ENCODE peak calls at places on chromosomes 11 and 22, in ten cellular contexts. One of them, this sample, is unnamed.

GRCh38 chr11:65078151-65078550 is 5.7 kb downstream of the CDCA5 start:
- DNase-seq in esophagus squamous epithelium: no peak
- DNase-seq in glutamatergic neuron: peak
- DNase-seq in A549: peak
- DNase-seq in HFFc6: peak
- DNase-seq in psoas muscle: no peak
- DNase-seq in dorsolateral prefrontal cortex: no peak
- DNase-seq in astrocyte of the spinal cord: peak
- DNase-seq in ovary: no peak
- DNase-seq in bronchial epithelial cell: peak
- DNase-seq in this sample: peak

GRCh38 chr22:39545310-39546063 is 12.9 kb upstream of the RPS19BP1 start:
- DNase-seq in HFFc6: no peak
- DNase-seq in astrocyte of the spinal cord: peak
- DNase-seq in esophagus squamous epithelium: no peak
- DNase-seq in ovary: peak
- DNase-seq in dorsolateral prefrontal cortex: no peak
- DNase-seq in glutamatergic neuron: no peak
- DNase-seq in A549: no peak
- DNase-seq in psoas muscle: peak
- DNase-seq in bronchial epithelial cell: no peak
- DNase-seq in this sample: peak

GRCh38 chr22:20974336-20974955 is 7.4 kb downstream of the AIFM3 start:
- DNase-seq in glutamatergic neuron: no peak
- DNase-seq in A549: no peak
- DNase-seq in bronchial epithelial cell: no peak
- DNase-seq in HFFc6: no peak
- DNase-seq in psoas muscle: no peak
- DNase-seq in astrocyte of the spinal cord: no peak
- DNase-seq in esophagus squamous epithelium: no peak
- DNase-seq in dorsolateral prefrontal cortex: no peak
- DNase-seq in ovary: no peak
- DNase-seq in this sample: no peak

GRCh38 chr22:46972901-46973831 is 210.7 kb downstream of the TBC1D22A start:
- DNase-seq in esophagus squamous epithelium: no peak
- DNase-seq in dorsolateral prefrontal cortex: no peak
- DNase-seq in astrocyte of the spinal cord: no peak
- DNase-seq in bronchial epithelial cell: no peak
- DNase-seq in ovary: no peak
- DNase-seq in A549: no peak
- DNase-seq in glutamatergic neuron: no peak
- DNase-seq in psoas muscle: peak
- DNase-seq in HFFc6: no peak
- DNase-seq in this sample: no peak

GRCh38 chr11:110716361-110716760 is 4.1 kb upstream of the ARHGAP20 start:
- DNase-seq in astrocyte of the spinal cord: peak
- DNase-seq in A549: no peak
- DNase-seq in HFFc6: peak
- DNase-seq in bronchial epithelial cell: peak
- DNase-seq in glutamatergic neuron: no peak
- DNase-seq in dorsolateral prefrontal cortex: no peak
- DNase-seq in esophagus squamous epithelium: no peak
- DNase-seq in psoas muscle: no peak
- DNase-seq in ovary: no peak
- DNase-seq in this sample: no peak

GRCh38 chr11:114953039-114953438 is 274.7 kb downstream of the NXPE2 start:
- DNase-seq in glutamatergic neuron: no peak
- DNase-seq in astrocyte of the spinal cord: no peak
- DNase-seq in HFFc6: no peak
- DNase-seq in dorsolateral prefrontal cortex: no peak
- DNase-seq in A549: no peak
- DNase-seq in ovary: no peak
- DNase-seq in psoas muscle: no peak
- DNase-seq in esophagus squamous epithelium: no peak
- DNase-seq in bronchial epithelial cell: no peak
- DNase-seq in this sample: no peak

GRCh38 chr11:62449451-62449851 is 30.6 kb downstream of the SCGB1A1 start:
- DNase-seq in bronchial epithelial cell: peak
- DNase-seq in A549: peak
- DNase-seq in glutamatergic neuron: no peak
- DNase-seq in HFFc6: no peak
- DNase-seq in esophagus squamous epithelium: no peak
- DNase-seq in astrocyte of the spinal cord: no peak
- DNase-seq in dorsolateral prefrontal cortex: no peak
- DNase-seq in psoas muscle: no peak
- DNase-seq in ovary: no peak
- DNase-seq in this sample: no peak

GRCh38 chr11:28939381-28939780 is 831.2 kb downstream of the METTL15 start:
- DNase-seq in A549: no peak
- DNase-seq in dorsolateral prefrontal cortex: no peak
- DNase-seq in ovary: no peak
- DNase-seq in astrocyte of the spinal cord: no peak
- DNase-seq in psoas muscle: no peak
- DNase-seq in esophagus squamous epithelium: no peak
- DNase-seq in bronchial epithelial cell: no peak
- DNase-seq in glutamatergic neuron: no peak
- DNase-seq in HFFc6: no peak
- DNase-seq in this sample: no peak

GRCh38 chr11:111776398-111777093 is 10.4 kb upstream of the PPP2R1B start:
- DNase-seq in psoas muscle: no peak
- DNase-seq in astrocyte of the spinal cord: no peak
- DNase-seq in HFFc6: no peak
- DNase-seq in ovary: no peak
- DNase-seq in esophagus squamous epithelium: no peak
- DNase-seq in A549: no peak
- DNase-seq in dorsolateral prefrontal cortex: no peak
- DNase-seq in glutamatergic neuron: no peak
- DNase-seq in bronchial epithelial cell: no peak
- DNase-seq in this sample: no peak

GRCh38 chr11:111775024-111775710 is 9.0 kb upstream of the PPP2R1B start:
- DNase-seq in A549: no peak
- DNase-seq in bronchial epithelial cell: no peak
- DNase-seq in astrocyte of the spinal cord: peak
- DNase-seq in ovary: no peak
- DNase-seq in HFFc6: no peak
- DNase-seq in esophagus squamous epithelium: no peak
- DNase-seq in psoas muscle: no peak
- DNase-seq in glutamatergic neuron: no peak
- DNase-seq in dorsolateral prefrontal cortex: no peak
- DNase-seq in this sample: no peak

GRCh38 chr11:111779118-111779517 is 12.9 kb upstream of the PPP2R1B start:
- DNase-seq in astrocyte of the spinal cord: no peak
- DNase-seq in esophagus squamous epithelium: no peak
- DNase-seq in A549: no peak
- DNase-seq in ovary: no peak
- DNase-seq in bronchial epithelial cell: no peak
- DNase-seq in glutamatergic neuron: no peak
- DNase-seq in psoas muscle: no peak
- DNase-seq in HFFc6: no peak
- DNase-seq in dorsolateral prefrontal cortex: no peak
- DNase-seq in this sample: no peak

GRCh38 chr11:111778047-111778558 is 11.9 kb upstream of the PPP2R1B start:
- DNase-seq in ovary: no peak
- DNase-seq in A549: no peak
- DNase-seq in dorsolateral prefrontal cortex: no peak
- DNase-seq in HFFc6: no peak
- DNase-seq in bronchial epithelial cell: no peak
- DNase-seq in glutamatergic neuron: no peak
- DNase-seq in astrocyte of the spinal cord: no peak
- DNase-seq in esophagus squamous epithelium: no peak
- DNase-seq in psoas muscle: no peak
- DNase-seq in this sample: no peak

DNA sequence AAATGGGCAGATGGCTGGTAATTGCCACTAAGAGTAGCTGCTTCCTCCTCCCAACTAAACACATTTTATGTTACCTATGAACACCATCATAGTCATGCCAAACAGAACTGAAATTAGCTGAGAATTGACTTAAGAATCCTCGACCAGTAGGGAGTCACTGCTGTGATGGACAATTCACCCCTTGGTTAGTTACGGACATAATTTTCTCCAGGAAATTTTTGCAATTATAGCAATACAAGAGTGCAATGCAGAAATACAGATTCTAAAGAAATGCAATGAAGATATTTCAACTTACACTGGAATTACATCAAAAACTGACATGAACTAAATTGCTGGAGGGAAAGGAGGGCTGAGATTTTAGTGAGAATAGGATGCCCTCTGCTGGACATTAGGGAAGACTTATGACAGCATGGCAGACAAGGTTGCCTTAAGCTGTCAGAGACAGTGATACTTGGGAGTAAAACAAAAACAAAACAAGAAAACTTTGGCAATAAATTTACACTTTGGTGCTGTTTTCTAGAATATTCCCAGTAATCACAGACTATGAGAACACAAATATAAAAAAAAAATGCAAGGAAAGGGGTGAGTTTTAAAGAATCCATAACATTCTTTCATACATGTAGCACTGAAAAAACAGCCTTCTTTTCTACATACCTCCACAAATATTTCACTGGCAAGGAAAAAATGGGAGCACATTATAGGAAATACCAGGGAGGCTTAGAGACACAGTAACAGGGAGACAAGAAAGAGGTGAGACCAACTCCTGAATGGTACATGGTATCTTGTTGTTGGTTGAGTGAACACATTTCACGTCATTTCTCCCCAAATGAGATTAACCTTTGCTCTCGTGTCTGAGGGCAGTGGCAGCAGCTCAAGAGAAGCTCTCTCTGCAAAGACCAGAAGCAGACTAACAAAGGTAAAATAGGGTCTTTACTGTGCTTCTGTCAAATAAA is 11.2 kb upstream of the PPP2R1B start:
- DNase-seq in bronchial epithelial cell: peak
- DNase-seq in ovary: no peak
- DNase-seq in dorsolateral prefrontal cortex: no peak
- DNase-seq in glutamatergic neuron: no peak
- DNase-seq in astrocyte of the spinal cord: peak
- DNase-seq in psoas muscle: no peak
- DNase-seq in esophagus squamous epithelium: no peak
- DNase-seq in HFFc6: peak
- DNase-seq in A549: peak
- DNase-seq in this sample: no peak
- TF ChIP-seq CTCF in bronchial epithelial cell: peak
- TF ChIP-seq CTCF in ovary: peak
- TF ChIP-seq CTCF in dorsolateral prefrontal cortex: peak
- TF ChIP-seq CTCF in glutamatergic neuron: peak
- TF ChIP-seq CTCF in astrocyte of the spinal cord: peak
- TF ChIP-seq CTCF in psoas muscle: peak
- TF ChIP-seq CTCF in esophagus squamous epithelium: peak
- TF ChIP-seq CTCF in HFFc6: peak
- TF ChIP-seq CTCF in A549: peak
- TF ChIP-seq CTCF in this sample: peak

DNA sequence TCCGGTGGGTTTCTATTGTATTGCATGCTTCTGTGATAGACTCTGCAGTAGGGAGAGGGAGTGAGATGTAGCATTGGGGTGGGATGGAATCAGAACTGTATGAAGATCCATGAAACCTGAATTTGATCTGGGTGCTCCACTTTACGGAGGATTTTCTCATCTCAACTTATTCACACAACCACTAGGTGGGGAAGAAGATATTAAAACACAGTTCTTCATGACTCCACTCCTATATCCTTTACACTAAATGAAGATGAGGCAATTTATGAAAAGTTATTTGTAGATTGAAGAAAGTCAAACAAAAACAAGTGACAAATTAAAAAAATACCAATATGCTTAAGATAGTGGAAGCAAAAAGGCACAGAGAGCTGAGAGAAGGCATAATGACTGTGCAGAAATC is 92.6 kb upstream of the PDGFD start:
- DNase-seq in dorsolateral prefrontal cortex: no peak
- DNase-seq in esophagus squamous epithelium: no peak
- DNase-seq in astrocyte of the spinal cord: peak
- DNase-seq in glutamatergic neuron: no peak
- DNase-seq in bronchial epithelial cell: peak
- DNase-seq in HFFc6: no peak
- DNase-seq in A549: no peak
- DNase-seq in ovary: no peak
- DNase-seq in psoas muscle: no peak
- DNase-seq in this sample: no peak
- TF ChIP-seq CTCF in dorsolateral prefrontal cortex: peak
- TF ChIP-seq CTCF in esophagus squamous epithelium: no peak
- TF ChIP-seq CTCF in astrocyte of the spinal cord: no peak
- TF ChIP-seq CTCF in glutamatergic neuron: peak
- TF ChIP-seq CTCF in bronchial epithelial cell: peak
- TF ChIP-seq CTCF in HFFc6: peak
- TF ChIP-seq CTCF in A549: no peak
- TF ChIP-seq CTCF in ovary: no peak
- TF ChIP-seq CTCF in psoas muscle: peak
- TF ChIP-seq CTCF in this sample: peak

GRCh38 chr11:67606477-67607295 is at the start of gene NDUFV1:
- DNase-seq in esophagus squamous epithelium: peak
- DNase-seq in dorsolateral prefrontal cortex: peak
- DNase-seq in astrocyte of the spinal cord: peak
- DNase-seq in psoas muscle: peak
- DNase-seq in A549: peak
- DNase-seq in HFFc6: peak
- DNase-seq in bronchial epithelial cell: peak
- DNase-seq in ovary: peak
- DNase-seq in glutamatergic neuron: peak
- DNase-seq in this sample: peak

GRCh38 chr11:67607507-67607906 is 771 bp downstream of the NDUFV1 start:
- DNase-seq in glutamatergic neuron: no peak
- DNase-seq in psoas muscle: no peak
- DNase-seq in astrocyte of the spinal cord: no peak
- DNase-seq in esophagus squamous epithelium: no peak
- DNase-seq in dorsolateral prefrontal cortex: no peak
- DNase-seq in A549: no peak
- DNase-seq in ovary: no peak
- DNase-seq in HFFc6: no peak
- DNase-seq in bronchial epithelial cell: no peak
- DNase-seq in this sample: no peak

GRCh38 chr11:67610302-67610868 is 3.6 kb downstream of the NDUFV1 start:
- DNase-seq in dorsolateral prefrontal cortex: no peak
- DNase-seq in astrocyte of the spinal cord: no peak
- DNase-seq in ovary: no peak
- DNase-seq in glutamatergic neuron: no peak
- DNase-seq in psoas muscle: peak
- DNase-seq in esophagus squamous epithelium: no peak
- DNase-seq in HFFc6: no peak
- DNase-seq in A549: no peak
- DNase-seq in bronchial epithelial cell: no peak
- DNase-seq in this sample: no peak

GRCh38 chr11:67609316-67609715 is 2.6 kb downstream of the NDUFV1 start:
- DNase-seq in glutamatergic neuron: no peak
- DNase-seq in esophagus squamous epithelium: no peak
- DNase-seq in dorsolateral prefrontal cortex: no peak
- DNase-seq in A549: no peak
- DNase-seq in astrocyte of the spinal cord: no peak
- DNase-seq in bronchial epithelial cell: no peak
- DNase-seq in ovary: no peak
- DNase-seq in HFFc6: no peak
- DNase-seq in psoas muscle: no peak
- DNase-seq in this sample: no peak

DNA sequence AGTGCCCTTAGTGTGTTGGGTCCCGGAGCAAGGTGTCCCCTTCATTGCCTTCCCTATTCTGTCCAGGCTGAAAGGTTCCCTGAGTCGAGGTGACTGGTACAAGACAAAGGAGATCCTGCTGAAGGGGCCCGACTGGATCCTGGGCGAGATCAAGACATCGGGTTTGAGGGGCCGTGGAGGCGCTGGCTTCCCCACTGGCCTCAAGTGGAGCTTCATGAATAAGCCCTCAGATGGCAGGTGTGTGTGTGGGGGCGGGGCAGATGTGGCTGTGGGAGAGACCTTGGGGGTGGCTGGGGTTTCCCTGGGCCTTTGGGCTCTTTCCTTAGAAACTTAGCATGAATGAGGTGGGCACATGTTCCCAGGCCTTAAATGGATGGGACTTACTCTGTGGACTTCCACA is 1.8 kb downstream of the NDUFV1 start:
- DNase-seq in astrocyte of the spinal cord: no peak
- DNase-seq in bronchial epithelial cell: no peak
- DNase-seq in glutamatergic neuron: no peak
- DNase-seq in psoas muscle: peak
- DNase-seq in esophagus squamous epithelium: no peak
- DNase-seq in dorsolateral prefrontal cortex: no peak
- DNase-seq in HFFc6: no peak
- DNase-seq in A549: no peak
- DNase-seq in ovary: no peak
- DNase-seq in this sample: no peak
- TF ChIP-seq CTCF in astrocyte of the spinal cord: no peak
- TF ChIP-seq CTCF in bronchial epithelial cell: no peak
- TF ChIP-seq CTCF in glutamatergic neuron: no peak
- TF ChIP-seq CTCF in psoas muscle: no peak
- TF ChIP-seq CTCF in esophagus squamous epithelium: no peak
- TF ChIP-seq CTCF in dorsolateral prefrontal cortex: no peak
- TF ChIP-seq CTCF in HFFc6: no peak
- TF ChIP-seq CTCF in A549: no peak
- TF ChIP-seq CTCF in ovary: no peak
- TF ChIP-seq CTCF in this sample: no peak

DNA sequence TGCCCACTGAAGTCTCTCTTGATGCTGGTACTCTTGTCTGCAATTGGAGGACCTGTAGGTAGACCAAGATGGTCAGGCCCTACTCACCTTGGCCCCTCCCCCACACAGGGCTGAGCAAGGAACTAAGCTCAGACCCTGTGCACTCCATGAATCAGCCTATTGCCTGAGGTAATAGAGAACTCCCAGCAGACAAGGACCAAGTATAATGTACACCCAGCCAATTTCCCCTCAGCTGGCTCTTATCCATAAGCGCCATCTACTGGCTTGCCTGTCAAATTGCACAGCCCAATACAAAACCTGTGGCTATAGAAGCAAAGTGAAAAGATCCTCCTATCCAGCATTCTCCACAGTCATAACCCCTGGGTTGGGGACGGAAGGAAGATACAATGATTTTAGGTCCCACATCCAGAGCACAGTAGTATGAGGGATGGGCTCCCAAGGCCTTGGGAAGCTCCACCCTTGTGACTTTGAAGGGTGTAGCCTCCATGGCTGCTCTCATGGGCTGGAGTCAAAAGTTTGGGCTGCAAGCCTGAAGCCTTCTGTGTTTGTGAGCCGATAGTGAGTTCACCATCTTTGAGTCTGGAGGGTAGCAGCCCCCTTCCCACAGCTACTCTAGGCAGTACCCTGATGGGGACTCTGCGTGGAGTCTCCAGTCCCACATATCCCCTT is 56.0 kb downstream of the GLYATL2 start:
- DNase-seq in HFFc6: peak
- DNase-seq in astrocyte of the spinal cord: peak
- DNase-seq in bronchial epithelial cell: peak
- DNase-seq in ovary: no peak
- DNase-seq in psoas muscle: no peak
- DNase-seq in dorsolateral prefrontal cortex: no peak
- DNase-seq in A549: peak
- DNase-seq in glutamatergic neuron: peak
- DNase-seq in esophagus squamous epithelium: no peak
- DNase-seq in this sample: peak
- TF ChIP-seq CTCF in HFFc6: peak
- TF ChIP-seq CTCF in astrocyte of the spinal cord: peak
- TF ChIP-seq CTCF in bronchial epithelial cell: peak
- TF ChIP-seq CTCF in ovary: no peak
- TF ChIP-seq CTCF in psoas muscle: peak
- TF ChIP-seq CTCF in dorsolateral prefrontal cortex: peak
- TF ChIP-seq CTCF in A549: peak
- TF ChIP-seq CTCF in glutamatergic neuron: peak
- TF ChIP-seq CTCF in esophagus squamous epithelium: peak
- TF ChIP-seq CTCF in this sample: peak

This sample was measured in neural crest cell.